ENCODE peak calls at places on chromosomes 13 and 19, in ten cellular contexts. X, D, S, E, I, K, B, G, U and N are unnamed samples.

GRCh38 chr13:35888327-35888940 is 242.7 kb downstream of the DCLK1 start:
- DNase-seq in E (no peak), U (no peak), K (no peak), X (peak; percentile 30), D (no peak), I (no peak), G (no peak), B (no peak), S (no peak), N (no peak)

GRCh38 chr13:98571955-98572662 is 4.8 kb downstream of the STK24 start:
- DNase-seq in D (no peak), E (no peak), G (no peak), I (peak; percentile 34), U (no peak), X (no peak), S (no peak), K (no peak), B (no peak), N (no peak)

GRCh38 chr19:47157455-47158321 is 27.1 kb downstream of the SAE1 start:
- DNase-seq in U (no peak), K (no peak), S (no peak), B (no peak), D (no peak), G (peak; percentile 21), X (peak; percentile 83), I (peak; percentile 32), E (peak; percentile 21), N (peak; percentile 80)

GRCh38 chr19:17255150-17255621 is 9.4 kb downstream of the USHBP1 start:
- DNase-seq in S (no peak), K (no peak), X (peak; percentile 60), D (no peak), E (no peak), U (peak; percentile 77), G (peak; percentile 79), B (no peak), I (no peak), N (no peak)

GRCh38 chr19:5436101-5436947 is 18.9 kb upstream of the ZNRF4 start:
- DNase-seq in X (peak; percentile 78), B (no peak), K (peak; percentile 84), G (no peak), D (no peak), S (peak; percentile 3), U (no peak), I (no peak), E (no peak), N (no peak)

GRCh38 chr19:51546650-51547396 is 15.4 kb upstream of the SIGLEC6 start:
- DNase-seq in S (no peak), U (no peak), D (no peak), X (peak; percentile 68), I (no peak), G (no peak), B (no peak), K (no peak), E (peak; percentile 80), N (peak; percentile 50)

GRCh38 chr19:48569814-48570213 is 17.8 kb downstream of the SULT2B1 start:
- DNase-seq in S (no peak), D (no peak), K (no peak), G (no peak), U (no peak), B (no peak), E (no peak), X (peak; percentile 24), I (no peak), N (no peak)

GRCh38 chr19:55179570-55180484 is at the start of gene SYT5:
- DNase-seq in S (no peak), G (peak; percentile 55), E (peak; percentile 38), B (no peak), U (no peak), X (peak; percentile 42), K (peak; percentile 71), D (no peak), I (no peak), N (no peak)

GRCh38 chr19:6828698-6829633 is 56.5 kb downstream of the VAV1 start:
- DNase-seq in G (peak; percentile 7), S (no peak), K (peak; percentile 21), U (no peak), I (no peak), D (no peak), X (no peak), E (peak; percentile 43), B (no peak), N (no peak)

GRCh38 chr13:45335397-45336024 is 5.5 kb downstream of the TPT1 start:
- DNase-seq in U (no peak), K (no peak), D (no peak), X (peak; percentile 41), S (no peak), B (no peak), E (no peak), G (no peak), I (no peak), N (no peak)

GRCh38 chr13:77374339-77374738 is 47.4 kb upstream of the MYCBP2 start:
- DNase-seq in I (no peak), B (no peak), X (no peak), S (no peak), E (no peak), D (no peak), U (no peak), K (no peak), G (no peak), N (no peak)

GRCh38 chr19:30029721-30030510 is 87.9 kb downstream of the URI1 start:
- DNase-seq in U (no peak), D (no peak), I (no peak), K (no peak), B (no peak), X (no peak), G (no peak), E (no peak), S (no peak), N (no peak)

DNA sequence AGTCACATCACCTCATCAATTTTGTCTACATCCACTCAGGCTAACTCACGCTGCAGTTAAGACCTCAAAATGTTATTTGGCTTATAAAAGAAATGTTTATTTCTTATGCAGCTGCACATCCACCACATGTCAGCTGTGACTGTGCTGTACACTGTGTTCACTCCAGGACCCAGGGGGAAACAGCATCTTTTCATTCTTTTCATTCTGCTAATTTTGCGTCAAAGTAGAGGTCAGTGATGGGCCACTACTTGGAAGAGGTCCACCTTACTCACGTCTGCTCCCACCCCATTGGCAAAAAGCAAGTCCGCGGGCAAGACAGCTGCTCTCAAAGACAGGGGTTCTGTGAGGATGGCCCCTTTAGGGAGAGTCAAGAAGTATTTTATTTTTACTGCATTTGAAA is 4.5 kb upstream of the DCT start:
- DNase-seq in D (no peak), K (no peak), G (no peak), I (no peak), E (no peak), U (no peak), X (no peak), B (no peak), S (no peak), N (no peak)
- H3K27ac ChIP-seq in D (no peak overlapping the region), K (no peak overlapping the region), G (no peak overlapping the region), I (no peak overlapping the region), E (no peak overlapping the region), U (no peak overlapping the region), X (no peak overlapping the region), B (no peak overlapping the region), S (no peak overlapping the region), N (no peak overlapping the region)

GRCh38 chr19:41302624-41303351 is 7.2 kb upstream of the CCDC97 start:
- DNase-seq in I (no peak), S (no peak), U (peak; percentile 69), E (no peak), K (no peak), D (no peak), B (no peak), G (no peak), X (no peak), N (no peak)
- H3K27ac ChIP-seq in I (no peak overlapping the region), S (no peak overlapping the region), U (no peak overlapping the region), E (no peak overlapping the region), K (no peak overlapping the region), D (no peak overlapping the region), B (no peak overlapping the region), G (no peak overlapping the region), X (no peak overlapping the region), N (peak overlapping the region; percentile 90)

DNA sequence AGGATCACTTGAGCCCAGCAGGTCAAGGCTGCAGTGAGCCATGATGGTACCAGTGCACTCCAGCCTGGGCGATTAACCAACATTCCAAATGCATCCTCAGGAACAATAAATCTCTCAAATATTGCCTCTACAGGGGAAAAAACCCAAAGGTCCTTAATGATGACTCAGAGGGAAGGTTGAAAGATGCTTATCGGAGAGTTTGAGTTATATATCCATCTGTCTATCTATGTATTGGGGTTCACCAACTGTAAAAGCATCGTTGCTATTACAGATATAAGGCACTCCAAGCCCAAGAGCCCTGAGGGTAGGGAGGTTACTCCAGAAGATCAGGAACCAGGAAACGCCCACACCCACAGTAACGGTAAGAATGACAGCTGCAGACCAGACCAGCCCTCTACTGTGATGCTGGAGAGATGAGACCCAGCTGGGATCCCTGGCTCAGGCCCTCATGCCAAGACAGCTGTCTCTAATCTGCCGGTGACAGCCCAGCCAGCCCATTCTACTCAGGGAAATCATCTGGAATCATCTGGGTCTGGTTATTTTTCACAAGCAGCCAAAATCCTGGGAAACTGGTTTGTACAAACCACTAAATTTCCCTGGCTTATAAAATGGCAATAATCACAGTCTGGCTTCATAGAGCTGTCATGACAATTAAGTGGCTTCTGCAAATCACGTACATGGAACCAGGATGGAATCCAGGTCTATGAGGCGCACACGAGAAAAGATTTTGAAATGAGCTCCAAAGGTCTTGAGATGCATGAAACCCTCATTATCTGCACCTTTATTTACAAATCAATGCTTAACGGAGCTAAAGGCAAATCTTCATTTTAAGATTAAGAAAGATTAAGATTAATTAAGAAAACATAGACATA is 23.8 kb downstream of the TEX101 start:
- DNase-seq in U (no peak), E (no peak), S (no peak), D (no peak), G (peak; percentile 14), K (no peak), B (peak; percentile 44), X (peak; percentile 86), I (peak; percentile 20), N (peak; percentile 65)
- H3K27ac ChIP-seq in U (peak overlapping the region; percentile 27), E (no peak overlapping the region), S (no peak overlapping the region), D (no peak overlapping the region), G (no peak overlapping the region), K (no peak overlapping the region), B (no peak overlapping the region), X (no peak overlapping the region), I (no peak overlapping the region), N (peak overlapping the region; percentile 62)

GRCh38 chr19:58563823-58564222 is 5.4 kb upstream of the UBE2M start:
- DNase-seq in S (no peak), U (peak; percentile 44), E (no peak), K (no peak), X (no peak), I (no peak), D (no peak), B (no peak), G (no peak), N (no peak)

GRCh38 chr19:58560921-58561320 is 2.5 kb upstream of the UBE2M start:
- DNase-seq in E (no peak), B (peak; percentile 30), K (no peak), I (no peak), G (no peak), U (no peak), S (no peak), D (no peak), X (no peak), N (no peak)

GRCh38 chr19:58561373-58562125 is 3.1 kb upstream of the UBE2M start:
- DNase-seq in K (no peak), D (no peak), I (no peak), B (no peak), E (no peak), G (no peak), S (no peak), X (no peak), U (no peak), N (no peak)

GRCh38 chr19:58563034-58563573 is 4.7 kb upstream of the UBE2M start:
- DNase-seq in I (no peak), K (peak; percentile 57), E (no peak), S (no peak), X (peak; percentile 21), B (no peak), D (no peak), U (peak; percentile 72), G (peak; percentile 48), N (no peak)

GRCh38 chr19:58562126-58563033 is 4.0 kb upstream of the UBE2M start:
- DNase-seq in G (peak; percentile 56), U (peak; percentile 78), X (peak; percentile 61), B (peak; percentile 52), K (peak; percentile 63), S (no peak), D (no peak), E (no peak), I (peak; percentile 57), N (no peak)
- H3K27ac ChIP-seq in G (peak overlapping the region; percentile 59), U (peak overlapping the region; percentile 48), X (no peak overlapping the region), B (no peak overlapping the region), K (peak overlapping the region; percentile 84), S (no peak overlapping the region), D (peak overlapping the region; percentile 58), E (no peak overlapping the region), I (peak overlapping the region; percentile 64), N (no peak overlapping the region)